ENCODE peak calls at places on chromosome X, in seven cellular contexts. One of them, this sample, is unnamed.

GRCh38 chrX:137916090-137916746 is 350.3 kb downstream of the ZIC3 start:
- DNase-seq in fibroblast of the conjunctiva: no peak
- DNase-seq in fibroblast of lung: no peak
- DNase-seq in DMS153: peak
- DNase-seq in CD4-positive, alpha-beta T cell: no peak
- DNase-seq in RCC 7860: no peak
- DNase-seq in Ammon's horn: no peak
- DNase-seq in this sample: no peak

GRCh38 chrX:144809025-144809424 is 438.3 kb upstream of the SPANXN1 start:
- DNase-seq in fibroblast of the conjunctiva: no peak
- DNase-seq in Ammon's horn: no peak
- DNase-seq in DMS153: no peak
- DNase-seq in fibroblast of lung: no peak
- DNase-seq in RCC 7860: no peak
- DNase-seq in CD4-positive, alpha-beta T cell: no peak
- DNase-seq in this sample: no peak

GRCh38 chrX:20372533-20372932 is 105.8 kb upstream of the RPS6KA3 start:
- DNase-seq in DMS153: no peak
- DNase-seq in fibroblast of the conjunctiva: no peak
- DNase-seq in RCC 7860: peak
- DNase-seq in CD4-positive, alpha-beta T cell: no peak
- DNase-seq in fibroblast of lung: peak
- DNase-seq in Ammon's horn: no peak
- DNase-seq in this sample: no peak

GRCh38 chrX:36434521-36434920 is 515.0 kb downstream of the CFAP47 start:
- DNase-seq in CD4-positive, alpha-beta T cell: no peak
- DNase-seq in RCC 7860: peak
- DNase-seq in fibroblast of the conjunctiva: no peak
- DNase-seq in DMS153: peak
- DNase-seq in fibroblast of lung: no peak
- DNase-seq in Ammon's horn: no peak
- DNase-seq in this sample: no peak

GRCh38 chrX:65690057-65690855 is 22.8 kb downstream of the MSN start:
- DNase-seq in DMS153: no peak
- DNase-seq in fibroblast of lung: peak
- DNase-seq in Ammon's horn: peak
- DNase-seq in RCC 7860: peak
- DNase-seq in fibroblast of the conjunctiva: no peak
- DNase-seq in CD4-positive, alpha-beta T cell: no peak
- DNase-seq in this sample: no peak

GRCh38 chrX:86047174-86047991 is at the start of gene CHM:
- DNase-seq in fibroblast of lung: peak
- DNase-seq in DMS153: no peak
- DNase-seq in CD4-positive, alpha-beta T cell: peak
- DNase-seq in fibroblast of the conjunctiva: peak
- DNase-seq in RCC 7860: peak
- DNase-seq in Ammon's horn: peak
- DNase-seq in this sample: no peak

GRCh38 chrX:150270622-150271021 is 92.5 kb upstream of the MAMLD1 start:
- DNase-seq in CD4-positive, alpha-beta T cell: no peak
- DNase-seq in fibroblast of lung: no peak
- DNase-seq in fibroblast of the conjunctiva: no peak
- DNase-seq in DMS153: no peak
- DNase-seq in RCC 7860: no peak
- DNase-seq in Ammon's horn: no peak
- DNase-seq in this sample: no peak

GRCh38 chrX:39855748-39856129 is 242.0 kb downstream of the BCOR start:
- DNase-seq in Ammon's horn: no peak
- DNase-seq in DMS153: peak
- DNase-seq in fibroblast of lung: peak
- DNase-seq in RCC 7860: peak
- DNase-seq in fibroblast of the conjunctiva: no peak
- DNase-seq in CD4-positive, alpha-beta T cell: peak
- DNase-seq in this sample: peak

GRCh38 chrX:119817130-119817690 is 25.8 kb upstream of the RPL39 start:
- DNase-seq in CD4-positive, alpha-beta T cell: no peak
- DNase-seq in RCC 7860: no peak
- DNase-seq in fibroblast of lung: no peak
- DNase-seq in fibroblast of the conjunctiva: no peak
- DNase-seq in Ammon's horn: no peak
- DNase-seq in DMS153: no peak
- DNase-seq in this sample: no peak

GRCh38 chrX:119118780-119119395 is 8.7 kb downstream of the KIAA1210 start:
- DNase-seq in CD4-positive, alpha-beta T cell: peak
- DNase-seq in RCC 7860: peak
- DNase-seq in DMS153: no peak
- DNase-seq in fibroblast of lung: peak
- DNase-seq in fibroblast of the conjunctiva: peak
- DNase-seq in Ammon's horn: peak
- DNase-seq in this sample: no peak

GRCh38 chrX:17411189-17411588 is 36.2 kb downstream of the NHS start:
- DNase-seq in CD4-positive, alpha-beta T cell: no peak
- DNase-seq in fibroblast of lung: peak
- DNase-seq in fibroblast of the conjunctiva: no peak
- DNase-seq in RCC 7860: peak
- DNase-seq in Ammon's horn: no peak
- DNase-seq in DMS153: no peak
- DNase-seq in this sample: peak

GRCh38 chrX:36978886-36979285 is 29.3 kb upstream of the FAM47C start:
- DNase-seq in fibroblast of the conjunctiva: no peak
- DNase-seq in fibroblast of lung: peak
- DNase-seq in Ammon's horn: no peak
- DNase-seq in RCC 7860: peak
- DNase-seq in DMS153: no peak
- DNase-seq in CD4-positive, alpha-beta T cell: no peak
- DNase-seq in this sample: no peak

GRCh38 chrX:115400960-115401359 is 111.4 kb downstream of the LUZP4 start:
- DNase-seq in Ammon's horn: peak
- DNase-seq in fibroblast of the conjunctiva: no peak
- DNase-seq in RCC 7860: peak
- DNase-seq in CD4-positive, alpha-beta T cell: no peak
- DNase-seq in DMS153: no peak
- DNase-seq in fibroblast of lung: no peak
- DNase-seq in this sample: no peak

GRCh38 chrX:24676403-24677024 is 17.2 kb upstream of the POLA1 start:
- DNase-seq in CD4-positive, alpha-beta T cell: no peak
- DNase-seq in fibroblast of lung: no peak
- DNase-seq in fibroblast of the conjunctiva: no peak
- DNase-seq in DMS153: no peak
- DNase-seq in RCC 7860: no peak
- DNase-seq in Ammon's horn: no peak
- DNase-seq in this sample: no peak

GRCh38 chrX:23908219-23909003 is 605 bp downstream of the CXorf58 start:
- DNase-seq in Ammon's horn: no peak
- DNase-seq in fibroblast of the conjunctiva: no peak
- DNase-seq in DMS153: no peak
- DNase-seq in RCC 7860: no peak
- DNase-seq in CD4-positive, alpha-beta T cell: no peak
- DNase-seq in fibroblast of lung: no peak
- DNase-seq in this sample: no peak

GRCh38 chrX:14043209-14043608 is 13.5 kb upstream of the GEMIN8 start:
- DNase-seq in fibroblast of lung: no peak
- DNase-seq in RCC 7860: no peak
- DNase-seq in fibroblast of the conjunctiva: no peak
- DNase-seq in Ammon's horn: no peak
- DNase-seq in CD4-positive, alpha-beta T cell: no peak
- DNase-seq in DMS153: no peak
- DNase-seq in this sample: no peak

GRCh38 chrX:1075741-1076140 is 136.7 kb downstream of the CRLF2 start:
- DNase-seq in DMS153: no peak
- DNase-seq in Ammon's horn: no peak
- DNase-seq in fibroblast of lung: no peak
- DNase-seq in RCC 7860: no peak
- DNase-seq in CD4-positive, alpha-beta T cell: no peak
- DNase-seq in fibroblast of the conjunctiva: no peak
- DNase-seq in this sample: no peak

GRCh38 chrX:121642415-121642814 is 595.0 kb downstream of the GLUD2 start:
- DNase-seq in RCC 7860: peak
- DNase-seq in fibroblast of lung: peak
- DNase-seq in fibroblast of the conjunctiva: peak
- DNase-seq in CD4-positive, alpha-beta T cell: no peak
- DNase-seq in DMS153: no peak
- DNase-seq in Ammon's horn: no peak
- DNase-seq in this sample: no peak

GRCh38 chrX:1387141-1387776 is 4.7 kb downstream of the SLC25A6 start:
- DNase-seq in Ammon's horn: no peak
- DNase-seq in fibroblast of the conjunctiva: no peak
- DNase-seq in DMS153: no peak
- DNase-seq in CD4-positive, alpha-beta T cell: no peak
- DNase-seq in fibroblast of lung: no peak
- DNase-seq in RCC 7860: no peak
- DNase-seq in this sample: no peak

This sample was measured in NCI-H1436 treated with DMSO at 0.1 percent for 48 hours.